ENCODE peak calls at places on chromosomes 1 and 21, in ten cellular contexts. One of them, this sample, is unnamed.

GRCh38 chr1:241592273-241592958 is 47.8 kb downstream of the CHML start:
- DNase-seq in coronary artery: no peak
- DNase-seq in fibroblast of mammary gland: peak
- DNase-seq in kidney: no peak
- DNase-seq in Caki2: peak
- DNase-seq in heart left ventricle: no peak
- DNase-seq in mesendoderm: no peak
- DNase-seq in fibroblast of the conjunctiva: no peak
- DNase-seq in mammary epithelial cell: peak
- DNase-seq in skeletal muscle cell: no peak
- DNase-seq in this sample: no peak

GRCh38 chr1:160798439-160798838 is 2.5 kb downstream of the LY9 start:
- DNase-seq in coronary artery: no peak
- DNase-seq in fibroblast of mammary gland: no peak
- DNase-seq in kidney: no peak
- DNase-seq in Caki2: no peak
- DNase-seq in heart left ventricle: no peak
- DNase-seq in mesendoderm: no peak
- DNase-seq in fibroblast of the conjunctiva: no peak
- DNase-seq in mammary epithelial cell: no peak
- DNase-seq in skeletal muscle cell: no peak
- DNase-seq in this sample: no peak

GRCh38 chr1:154747841-154748766 is 122.0 kb downstream of the KCNN3 start:
- DNase-seq in coronary artery: peak
- DNase-seq in fibroblast of mammary gland: no peak
- DNase-seq in kidney: no peak
- DNase-seq in Caki2: no peak
- DNase-seq in heart left ventricle: peak
- DNase-seq in mesendoderm: no peak
- DNase-seq in fibroblast of the conjunctiva: no peak
- DNase-seq in mammary epithelial cell: no peak
- DNase-seq in skeletal muscle cell: no peak
- DNase-seq in this sample: peak

GRCh38 chr1:154352581-154353459 is 27.5 kb downstream of the ATP8B2 start:
- DNase-seq in coronary artery: peak
- DNase-seq in fibroblast of mammary gland: peak
- DNase-seq in kidney: peak
- DNase-seq in Caki2: no peak
- DNase-seq in heart left ventricle: peak
- DNase-seq in mesendoderm: peak
- DNase-seq in fibroblast of the conjunctiva: no peak
- DNase-seq in mammary epithelial cell: peak
- DNase-seq in skeletal muscle cell: no peak
- DNase-seq in this sample: peak

GRCh38 chr1:53508991-53509663 is 49.9 kb downstream of the DMRTB1 start:
- DNase-seq in coronary artery: no peak
- DNase-seq in fibroblast of mammary gland: peak
- DNase-seq in kidney: peak
- DNase-seq in Caki2: peak
- DNase-seq in heart left ventricle: no peak
- DNase-seq in mesendoderm: no peak
- DNase-seq in fibroblast of the conjunctiva: no peak
- DNase-seq in mammary epithelial cell: no peak
- DNase-seq in skeletal muscle cell: peak
- DNase-seq in this sample: no peak

GRCh38 chr1:206719169-206719839 is 34.6 kb downstream of the MAPKAPK2 start:
- DNase-seq in coronary artery: no peak
- DNase-seq in fibroblast of mammary gland: no peak
- DNase-seq in kidney: no peak
- DNase-seq in Caki2: no peak
- DNase-seq in heart left ventricle: no peak
- DNase-seq in mesendoderm: no peak
- DNase-seq in fibroblast of the conjunctiva: no peak
- DNase-seq in mammary epithelial cell: no peak
- DNase-seq in skeletal muscle cell: no peak
- DNase-seq in this sample: no peak

GRCh38 chr1:177077734-177078489 is 86.6 kb downstream of the ASTN1 start:
- DNase-seq in coronary artery: no peak
- DNase-seq in fibroblast of mammary gland: peak
- DNase-seq in kidney: peak
- DNase-seq in Caki2: peak
- DNase-seq in heart left ventricle: no peak
- DNase-seq in mesendoderm: no peak
- DNase-seq in fibroblast of the conjunctiva: no peak
- DNase-seq in mammary epithelial cell: no peak
- DNase-seq in skeletal muscle cell: no peak
- DNase-seq in this sample: no peak

GRCh38 chr1:219433471-219434131 is 179.3 kb downstream of the ZC3H11B start:
- DNase-seq in coronary artery: no peak
- DNase-seq in fibroblast of mammary gland: no peak
- DNase-seq in kidney: no peak
- DNase-seq in Caki2: no peak
- DNase-seq in heart left ventricle: no peak
- DNase-seq in mesendoderm: no peak
- DNase-seq in fibroblast of the conjunctiva: no peak
- DNase-seq in mammary epithelial cell: no peak
- DNase-seq in skeletal muscle cell: no peak
- DNase-seq in this sample: no peak

GRCh38 chr1:17096584-17096983 is 22.7 kb downstream of the PADI2 start:
- DNase-seq in coronary artery: no peak
- DNase-seq in fibroblast of mammary gland: no peak
- DNase-seq in kidney: no peak
- DNase-seq in Caki2: no peak
- DNase-seq in heart left ventricle: no peak
- DNase-seq in mesendoderm: no peak
- DNase-seq in fibroblast of the conjunctiva: no peak
- DNase-seq in mammary epithelial cell: no peak
- DNase-seq in skeletal muscle cell: no peak
- DNase-seq in this sample: no peak

GRCh38 chr1:77831976-77832695 is 52.7 kb downstream of the MIGA1 start:
- DNase-seq in coronary artery: no peak
- DNase-seq in fibroblast of mammary gland: peak
- DNase-seq in kidney: no peak
- DNase-seq in Caki2: peak
- DNase-seq in heart left ventricle: no peak
- DNase-seq in mesendoderm: no peak
- DNase-seq in fibroblast of the conjunctiva: peak
- DNase-seq in mammary epithelial cell: no peak
- DNase-seq in skeletal muscle cell: peak
- DNase-seq in this sample: no peak

GRCh38 chr1:230824571-230825060 is 43.7 kb downstream of the C1orf198 start:
- DNase-seq in coronary artery: peak
- DNase-seq in fibroblast of mammary gland: peak
- DNase-seq in kidney: no peak
- DNase-seq in Caki2: no peak
- DNase-seq in heart left ventricle: no peak
- DNase-seq in mesendoderm: no peak
- DNase-seq in fibroblast of the conjunctiva: no peak
- DNase-seq in mammary epithelial cell: no peak
- DNase-seq in skeletal muscle cell: no peak
- DNase-seq in this sample: no peak

GRCh38 chr21:31410763-31411278 is 66.8 kb upstream of the TIAM1 start:
- DNase-seq in coronary artery: no peak
- DNase-seq in fibroblast of mammary gland: no peak
- DNase-seq in kidney: no peak
- DNase-seq in Caki2: no peak
- DNase-seq in heart left ventricle: no peak
- DNase-seq in mesendoderm: no peak
- DNase-seq in fibroblast of the conjunctiva: no peak
- DNase-seq in mammary epithelial cell: no peak
- DNase-seq in skeletal muscle cell: no peak
- DNase-seq in this sample: no peak

GRCh38 chr1:238898856-238899255 is 487.5 kb upstream of the CHRM3 start:
- DNase-seq in coronary artery: no peak
- DNase-seq in fibroblast of mammary gland: no peak
- DNase-seq in kidney: no peak
- DNase-seq in Caki2: no peak
- DNase-seq in heart left ventricle: no peak
- DNase-seq in mesendoderm: no peak
- DNase-seq in fibroblast of the conjunctiva: no peak
- DNase-seq in mammary epithelial cell: peak
- DNase-seq in skeletal muscle cell: no peak
- DNase-seq in this sample: no peak

GRCh38 chr1:109485001-109485400 is 1.3 kb downstream of the ATXN7L2 start:
- DNase-seq in coronary artery: no peak
- DNase-seq in fibroblast of mammary gland: peak
- DNase-seq in kidney: no peak
- DNase-seq in Caki2: no peak
- DNase-seq in heart left ventricle: no peak
- DNase-seq in mesendoderm: peak
- DNase-seq in fibroblast of the conjunctiva: no peak
- DNase-seq in mammary epithelial cell: no peak
- DNase-seq in skeletal muscle cell: no peak
- DNase-seq in this sample: peak

GRCh38 chr21:28235169-28235892 is 757.3 kb downstream of the LTN1 start:
- DNase-seq in coronary artery: no peak
- DNase-seq in fibroblast of mammary gland: no peak
- DNase-seq in kidney: no peak
- DNase-seq in Caki2: no peak
- DNase-seq in heart left ventricle: no peak
- DNase-seq in mesendoderm: peak
- DNase-seq in fibroblast of the conjunctiva: no peak
- DNase-seq in mammary epithelial cell: no peak
- DNase-seq in skeletal muscle cell: no peak
- DNase-seq in this sample: peak

GRCh38 chr21:35940074-35940927 is 120.0 kb downstream of the SETD4 start:
- DNase-seq in coronary artery: no peak
- DNase-seq in fibroblast of mammary gland: peak
- DNase-seq in kidney: no peak
- DNase-seq in Caki2: peak
- DNase-seq in heart left ventricle: peak
- DNase-seq in mesendoderm: peak
- DNase-seq in fibroblast of the conjunctiva: peak
- DNase-seq in mammary epithelial cell: peak
- DNase-seq in skeletal muscle cell: peak
- DNase-seq in this sample: peak

GRCh38 chr1:232915212-232915611 is 35.2 kb upstream of the NTPCR start:
- DNase-seq in coronary artery: no peak
- DNase-seq in fibroblast of mammary gland: no peak
- DNase-seq in kidney: no peak
- DNase-seq in Caki2: no peak
- DNase-seq in heart left ventricle: no peak
- DNase-seq in mesendoderm: no peak
- DNase-seq in fibroblast of the conjunctiva: no peak
- DNase-seq in mammary epithelial cell: no peak
- DNase-seq in skeletal muscle cell: no peak
- DNase-seq in this sample: no peak

GRCh38 chr1:248891758-248892157 is 14.3 kb upstream of the PGBD2 start:
- DNase-seq in coronary artery: no peak
- DNase-seq in fibroblast of mammary gland: no peak
- DNase-seq in kidney: no peak
- DNase-seq in Caki2: no peak
- DNase-seq in heart left ventricle: no peak
- DNase-seq in mesendoderm: no peak
- DNase-seq in fibroblast of the conjunctiva: no peak
- DNase-seq in mammary epithelial cell: no peak
- DNase-seq in skeletal muscle cell: no peak
- DNase-seq in this sample: no peak

GRCh38 chr21:32728455-32729237 is 833 bp upstream of the SYNJ1 start:
- DNase-seq in coronary artery: no peak
- DNase-seq in fibroblast of mammary gland: no peak
- DNase-seq in kidney: no peak
- DNase-seq in Caki2: no peak
- DNase-seq in heart left ventricle: no peak
- DNase-seq in mesendoderm: no peak
- DNase-seq in fibroblast of the conjunctiva: no peak
- DNase-seq in mammary epithelial cell: no peak
- DNase-seq in skeletal muscle cell: no peak
- DNase-seq in this sample: peak

GRCh38 chr1:72197786-72198185 is 84.6 kb downstream of the NEGR1 start:
- DNase-seq in coronary artery: no peak
- DNase-seq in fibroblast of mammary gland: peak
- DNase-seq in kidney: no peak
- DNase-seq in Caki2: no peak
- DNase-seq in heart left ventricle: no peak
- DNase-seq in mesendoderm: no peak
- DNase-seq in fibroblast of the conjunctiva: no peak
- DNase-seq in mammary epithelial cell: no peak
- DNase-seq in skeletal muscle cell: no peak
- DNase-seq in this sample: no peak

GRCh38 chr1:27609618-27610240 is 5.8 kb upstream of the AHDC1 start:
- DNase-seq in coronary artery: no peak
- DNase-seq in fibroblast of mammary gland: no peak
- DNase-seq in kidney: no peak
- DNase-seq in Caki2: no peak
- DNase-seq in heart left ventricle: no peak
- DNase-seq in mesendoderm: no peak
- DNase-seq in fibroblast of the conjunctiva: no peak
- DNase-seq in mammary epithelial cell: no peak
- DNase-seq in skeletal muscle cell: no peak
- DNase-seq in this sample: peak

GRCh38 chr1:8266436-8267165 is 51.3 kb upstream of the SLC45A1 start:
- DNase-seq in coronary artery: no peak
- DNase-seq in fibroblast of mammary gland: no peak
- DNase-seq in kidney: no peak
- DNase-seq in Caki2: peak
- DNase-seq in heart left ventricle: no peak
- DNase-seq in mesendoderm: no peak
- DNase-seq in fibroblast of the conjunctiva: no peak
- DNase-seq in mammary epithelial cell: no peak
- DNase-seq in skeletal muscle cell: no peak
- DNase-seq in this sample: no peak

GRCh38 chr1:43348343-43348808 is 10.4 kb upstream of the CDC20 start:
- DNase-seq in coronary artery: peak
- DNase-seq in fibroblast of mammary gland: no peak
- DNase-seq in kidney: peak
- DNase-seq in Caki2: no peak
- DNase-seq in heart left ventricle: no peak
- DNase-seq in mesendoderm: no peak
- DNase-seq in fibroblast of the conjunctiva: no peak
- DNase-seq in mammary epithelial cell: no peak
- DNase-seq in skeletal muscle cell: no peak
- DNase-seq in this sample: peak

GRCh38 chr1:110155878-110156522 is 5.7 kb downstream of the SLC6A17 start:
- DNase-seq in coronary artery: no peak
- DNase-seq in fibroblast of mammary gland: peak
- DNase-seq in kidney: peak
- DNase-seq in Caki2: no peak
- DNase-seq in heart left ventricle: peak
- DNase-seq in mesendoderm: peak
- DNase-seq in fibroblast of the conjunctiva: peak
- DNase-seq in mammary epithelial cell: peak
- DNase-seq in skeletal muscle cell: peak
- DNase-seq in this sample: no peak

GRCh38 chr1:61191140-61191720 is 108.9 kb downstream of the NFIA start:
- DNase-seq in coronary artery: no peak
- DNase-seq in fibroblast of mammary gland: no peak
- DNase-seq in kidney: no peak
- DNase-seq in Caki2: no peak
- DNase-seq in heart left ventricle: no peak
- DNase-seq in mesendoderm: peak
- DNase-seq in fibroblast of the conjunctiva: no peak
- DNase-seq in mammary epithelial cell: no peak
- DNase-seq in skeletal muscle cell: no peak
- DNase-seq in this sample: peak

This sample was measured in NCI-H82.